ENCODE peak calls at places on chromosomes 13 and 19, in six cellular contexts. One of them, this sample, is unnamed.

GRCh38 chr13:90618133-90618532 is 729.4 kb upstream of the MIR17HG start:
- DNase-seq in transverse colon: no peak
- DNase-seq in SJCRH30: no peak
- DNase-seq in astrocyte: no peak
- DNase-seq in pancreas: no peak
- DNase-seq in ascending aorta: no peak
- DNase-seq in this sample: no peak

GRCh38 chr13:78192721-78193120 is 274.1 kb upstream of the EDNRB start:
- DNase-seq in transverse colon: no peak
- DNase-seq in SJCRH30: no peak
- DNase-seq in astrocyte: peak; percentile 78
- DNase-seq in pancreas: no peak
- DNase-seq in ascending aorta: no peak
- DNase-seq in this sample: no peak

GRCh38 chr13:48492123-48493075 is 40.5 kb downstream of the RCBTB2 start:
- DNase-seq in transverse colon: peak; percentile 69
- DNase-seq in SJCRH30: no peak
- DNase-seq in astrocyte: no peak
- DNase-seq in pancreas: no peak
- DNase-seq in ascending aorta: peak; percentile 78
- DNase-seq in this sample: peak; percentile 94

GRCh38 chr13:45441633-45442032 is 23.1 kb upstream of the COG3 start:
- DNase-seq in transverse colon: no peak
- DNase-seq in SJCRH30: no peak
- DNase-seq in astrocyte: peak; percentile 17
- DNase-seq in pancreas: no peak
- DNase-seq in ascending aorta: peak; percentile 2
- DNase-seq in this sample: no peak

GRCh38 chr13:83449666-83450395 is 432.4 kb downstream of the SLITRK1 start:
- DNase-seq in transverse colon: no peak
- DNase-seq in SJCRH30: no peak
- DNase-seq in astrocyte: peak; percentile 84
- DNase-seq in pancreas: no peak
- DNase-seq in ascending aorta: no peak
- DNase-seq in this sample: no peak

GRCh38 chr19:47779524-47780214 is 1.2 kb downstream of the SELENOW start:
- DNase-seq in transverse colon: peak; percentile 63
- DNase-seq in SJCRH30: no peak
- DNase-seq in astrocyte: no peak
- DNase-seq in pancreas: no peak
- DNase-seq in ascending aorta: peak; percentile 84
- DNase-seq in this sample: peak; percentile 83

GRCh38 chr19:48636859-48637448 is at the start of gene DBP:
- DNase-seq in transverse colon: peak; percentile 62
- DNase-seq in SJCRH30: no peak
- DNase-seq in astrocyte: no peak
- DNase-seq in pancreas: peak; percentile 76
- DNase-seq in ascending aorta: peak; percentile 81
- DNase-seq in this sample: peak; percentile 85

GRCh38 chr19:20278342-20278741 is 111.3 kb downstream of the ZNF486 start:
- DNase-seq in transverse colon: peak; percentile 12
- DNase-seq in SJCRH30: no peak
- DNase-seq in astrocyte: peak; percentile 4
- DNase-seq in pancreas: no peak
- DNase-seq in ascending aorta: no peak
- DNase-seq in this sample: no peak

GRCh38 chr19:54416695-54417491 is 1.6 kb downstream of the TTYH1 start:
- DNase-seq in transverse colon: no peak
- DNase-seq in SJCRH30: no peak
- DNase-seq in astrocyte: no peak
- DNase-seq in pancreas: no peak
- DNase-seq in ascending aorta: no peak
- DNase-seq in this sample: no peak
- H3K4me1 ChIP-seq in transverse colon: no peaks in the 10 kb centered on the region
- H3K4me1 ChIP-seq in SJCRH30: no peaks in the 10 kb centered on the region
- H3K4me1 ChIP-seq in astrocyte: no peaks in the 10 kb centered on the region
- H3K4me1 ChIP-seq in pancreas: no peaks in the 10 kb centered on the region
- H3K4me1 ChIP-seq in ascending aorta: peaks cover 3% of the 10 kb centered on the region
- H3K4me1 ChIP-seq in this sample: no peaks in the 10 kb centered on the region

DNA sequence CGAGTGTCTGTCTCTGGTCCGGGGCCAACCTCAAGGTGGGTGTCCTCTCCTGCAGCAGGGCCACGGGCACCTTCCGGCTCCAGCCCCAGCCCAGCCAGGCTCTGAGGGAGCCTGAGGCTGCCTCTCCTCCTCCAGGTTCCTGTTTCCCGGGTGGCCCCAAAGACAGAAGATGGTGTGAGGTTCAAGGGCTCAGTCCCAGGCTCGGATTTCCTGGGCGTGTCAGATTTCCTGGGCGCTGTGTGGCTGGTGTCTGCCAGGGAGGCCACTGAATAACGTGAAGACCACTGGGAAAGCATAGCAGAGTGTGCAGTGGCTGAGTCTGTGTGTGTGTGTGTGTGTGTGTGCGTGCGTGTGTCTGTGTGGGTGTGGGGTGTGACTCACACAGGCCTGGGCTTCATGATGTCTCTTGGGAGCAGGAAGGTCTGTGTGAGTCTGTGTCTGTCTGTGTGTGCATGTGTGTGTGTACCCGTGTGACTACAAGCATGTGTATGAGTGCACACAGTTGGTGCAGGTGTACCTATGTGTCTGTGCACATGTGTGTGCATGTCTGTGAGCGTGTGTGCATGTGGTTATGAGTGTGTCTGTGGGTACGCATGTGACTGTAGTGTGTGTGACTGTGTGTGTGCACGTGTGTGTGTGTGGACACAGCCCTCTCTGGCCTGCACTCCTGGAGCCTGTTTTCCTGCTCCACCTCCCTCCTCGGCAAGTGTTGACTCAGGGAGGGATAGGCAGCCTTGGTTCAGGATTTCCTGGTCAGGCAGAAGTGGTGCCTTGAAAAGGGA is 28.3 kb downstream of the CEBPA start:
- DNase-seq in transverse colon: peak; percentile 79
- DNase-seq in SJCRH30: peak; percentile 72
- DNase-seq in astrocyte: peak; percentile 87
- DNase-seq in pancreas: no peak
- DNase-seq in ascending aorta: no peak
- DNase-seq in this sample: peak; percentile 47
- H3K27ac ChIP-seq in transverse colon: peak overlapping the region; percentile 81
- H3K27ac ChIP-seq in SJCRH30: no peak overlapping the region
- H3K27ac ChIP-seq in astrocyte: no peak overlapping the region
- H3K27ac ChIP-seq in pancreas: no peak overlapping the region
- H3K27ac ChIP-seq in ascending aorta: no peak overlapping the region
- H3K27ac ChIP-seq in this sample: no peak overlapping the region

DNA sequence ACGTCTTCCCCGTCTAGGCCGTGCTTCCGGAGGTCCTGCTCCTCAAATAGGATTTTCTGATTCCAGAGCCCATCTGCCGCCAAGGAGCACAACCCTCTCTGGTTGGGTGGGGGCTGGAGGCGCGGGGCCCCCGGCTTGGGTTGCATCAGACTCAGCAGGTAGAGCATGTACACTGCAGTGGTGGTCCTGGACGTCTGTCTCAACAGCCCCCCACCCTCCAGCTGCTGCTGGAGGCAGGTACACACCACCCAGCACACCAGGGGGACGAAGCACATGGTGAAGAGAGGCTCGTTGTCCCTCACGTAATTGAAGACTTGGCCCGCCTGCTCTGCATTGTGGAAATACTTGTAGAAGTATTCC is 13.9 kb downstream of the NLRP12 start:
- DNase-seq in transverse colon: no peak
- DNase-seq in SJCRH30: no peak
- DNase-seq in astrocyte: no peak
- DNase-seq in pancreas: no peak
- DNase-seq in ascending aorta: no peak
- DNase-seq in this sample: no peak
- H3K9me3 ChIP-seq in transverse colon: no peaks in the 10 kb centered on the region
- H3K9me3 ChIP-seq in SJCRH30: no peaks in the 10 kb centered on the region
- H3K9me3 ChIP-seq in astrocyte: no peaks in the 10 kb centered on the region
- H3K9me3 ChIP-seq in pancreas: no peaks in the 10 kb centered on the region
- H3K9me3 ChIP-seq in ascending aorta: no peaks in the 10 kb centered on the region
- H3K9me3 ChIP-seq in this sample: no peaks in the 10 kb centered on the region

GRCh38 chr19:10660346-10660745 is 6.2 kb downstream of the ILF3 start:
- DNase-seq in transverse colon: no peak
- DNase-seq in SJCRH30: no peak
- DNase-seq in astrocyte: no peak
- DNase-seq in pancreas: no peak
- DNase-seq in ascending aorta: no peak
- DNase-seq in this sample: no peak

GRCh38 chr19:10667867-10668266 is 13.7 kb downstream of the ILF3 start:
- DNase-seq in transverse colon: no peak
- DNase-seq in SJCRH30: no peak
- DNase-seq in astrocyte: no peak
- DNase-seq in pancreas: no peak
- DNase-seq in ascending aorta: no peak
- DNase-seq in this sample: no peak

GRCh38 chr19:10661946-10662345 is 7.8 kb downstream of the ILF3 start:
- DNase-seq in transverse colon: no peak
- DNase-seq in SJCRH30: no peak
- DNase-seq in astrocyte: no peak
- DNase-seq in pancreas: no peak
- DNase-seq in ascending aorta: no peak
- DNase-seq in this sample: no peak

GRCh38 chr19:10662384-10663251 is 8.5 kb downstream of the ILF3 start:
- DNase-seq in transverse colon: no peak
- DNase-seq in SJCRH30: no peak
- DNase-seq in astrocyte: peak; percentile 76
- DNase-seq in pancreas: no peak
- DNase-seq in ascending aorta: no peak
- DNase-seq in this sample: no peak
- H3K4me1 ChIP-seq in transverse colon: peaks cover 17% of the 10 kb centered on the region
- H3K4me1 ChIP-seq in SJCRH30: peaks cover 2% of the 10 kb centered on the region
- H3K4me1 ChIP-seq in astrocyte: peaks cover 16% of the 10 kb centered on the region
- H3K4me1 ChIP-seq in pancreas: no peaks in the 10 kb centered on the region
- H3K4me1 ChIP-seq in ascending aorta: peaks cover 12% of the 10 kb centered on the region
- H3K4me1 ChIP-seq in this sample: peaks cover 14% of the 10 kb centered on the region

DNA sequence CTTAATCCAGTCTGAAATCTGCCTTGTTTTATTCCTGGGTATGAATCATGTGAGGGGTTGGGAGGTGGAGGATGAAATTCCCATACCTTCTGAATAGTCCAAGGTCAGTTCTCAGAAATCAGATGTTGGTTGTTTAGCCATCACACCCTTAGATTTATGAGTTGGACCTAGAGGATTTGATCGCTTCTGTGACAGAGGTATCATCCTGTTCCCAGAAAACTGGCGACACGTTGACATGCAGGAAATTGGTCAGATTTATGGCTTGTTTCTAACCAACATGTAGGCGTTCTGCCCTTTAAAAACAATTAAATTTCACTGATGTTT is 24.7 kb upstream of the CXCL17 start:
- DNase-seq in transverse colon: peak; percentile 46
- DNase-seq in SJCRH30: no peak
- DNase-seq in astrocyte: no peak
- DNase-seq in pancreas: no peak
- DNase-seq in ascending aorta: no peak
- DNase-seq in this sample: no peak
- H3K27ac ChIP-seq in transverse colon: peak overlapping the region; percentile 66
- H3K27ac ChIP-seq in SJCRH30: no peak overlapping the region
- H3K27ac ChIP-seq in astrocyte: no peak overlapping the region
- H3K27ac ChIP-seq in pancreas: no peak overlapping the region
- H3K27ac ChIP-seq in ascending aorta: no peak overlapping the region
- H3K27ac ChIP-seq in this sample: no peak overlapping the region

DNA sequence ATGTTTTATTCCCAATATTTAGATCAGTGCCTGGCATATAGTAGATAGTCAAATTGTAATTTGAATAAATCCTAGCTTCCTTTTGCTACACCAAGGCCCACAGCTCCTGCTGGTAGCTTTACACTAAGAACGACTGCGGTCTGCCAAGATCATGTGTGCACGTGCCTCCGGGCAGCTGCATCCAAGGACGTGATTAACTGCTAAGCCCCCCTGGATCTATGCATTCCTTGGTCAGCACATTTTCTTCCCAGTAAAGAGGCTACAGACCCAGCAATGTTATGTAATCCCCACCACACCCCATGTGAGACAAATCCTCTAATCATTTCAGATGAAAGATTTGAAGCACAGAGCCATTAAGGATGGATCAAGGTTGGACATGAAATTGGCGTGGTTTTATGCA is 65.1 kb upstream of the PEG3 start:
- DNase-seq in transverse colon: no peak
- DNase-seq in SJCRH30: peak; percentile 96
- DNase-seq in astrocyte: no peak
- DNase-seq in pancreas: no peak
- DNase-seq in ascending aorta: no peak
- DNase-seq in this sample: no peak
- H3K9me3 ChIP-seq in transverse colon: peaks cover 6% of the 10 kb centered on the region
- H3K9me3 ChIP-seq in SJCRH30: no peaks in the 10 kb centered on the region
- H3K9me3 ChIP-seq in astrocyte: peaks cover 8% of the 10 kb centered on the region
- H3K9me3 ChIP-seq in pancreas: no peaks in the 10 kb centered on the region
- H3K9me3 ChIP-seq in ascending aorta: no peaks in the 10 kb centered on the region
- H3K9me3 ChIP-seq in this sample: no peaks in the 10 kb centered on the region

GRCh38 chr13:113835461-113836274 is 28.2 kb downstream of the GAS6 start:
- DNase-seq in transverse colon: no peak
- DNase-seq in SJCRH30: peak; percentile 52
- DNase-seq in astrocyte: peak; percentile 55
- DNase-seq in pancreas: no peak
- DNase-seq in ascending aorta: no peak
- DNase-seq in this sample: peak; percentile 48
- H3K4me1 ChIP-seq in transverse colon: peaks cover 39% of the 10 kb centered on the region
- H3K4me1 ChIP-seq in SJCRH30: peaks cover 7% of the 10 kb centered on the region
- H3K4me1 ChIP-seq in astrocyte: peaks cover 37% of the 10 kb centered on the region
- H3K4me1 ChIP-seq in pancreas: peaks cover 12% of the 10 kb centered on the region
- H3K4me1 ChIP-seq in ascending aorta: peaks cover 40% of the 10 kb centered on the region
- H3K4me1 ChIP-seq in this sample: peaks cover 18% of the 10 kb centered on the region

GRCh38 chr19:39146686-39147450 is 21.3 kb downstream of the PAK4 start:
- DNase-seq in transverse colon: no peak
- DNase-seq in SJCRH30: no peak
- DNase-seq in astrocyte: no peak
- DNase-seq in pancreas: no peak
- DNase-seq in ascending aorta: no peak
- DNase-seq in this sample: no peak

GRCh38 chr19:39146091-39146490 is 20.5 kb downstream of the PAK4 start:
- DNase-seq in transverse colon: no peak
- DNase-seq in SJCRH30: no peak
- DNase-seq in astrocyte: no peak
- DNase-seq in pancreas: no peak
- DNase-seq in ascending aorta: no peak
- DNase-seq in this sample: no peak

GRCh38 chr19:39145180-39145953 is 19.8 kb downstream of the PAK4 start:
- DNase-seq in transverse colon: peak; percentile 45
- DNase-seq in SJCRH30: no peak
- DNase-seq in astrocyte: no peak
- DNase-seq in pancreas: no peak
- DNase-seq in ascending aorta: no peak
- DNase-seq in this sample: peak; percentile 41

GRCh38 chr19:39142655-39143054 is 17.1 kb downstream of the PAK4 start:
- DNase-seq in transverse colon: no peak
- DNase-seq in SJCRH30: no peak
- DNase-seq in astrocyte: no peak
- DNase-seq in pancreas: no peak
- DNase-seq in ascending aorta: no peak
- DNase-seq in this sample: no peak

GRCh38 chr19:39144487-39145071 is 19.0 kb downstream of the PAK4 start:
- DNase-seq in transverse colon: no peak
- DNase-seq in SJCRH30: peak; percentile 34
- DNase-seq in astrocyte: peak; percentile 36
- DNase-seq in pancreas: no peak
- DNase-seq in ascending aorta: no peak
- DNase-seq in this sample: no peak
- H3K27ac ChIP-seq in transverse colon: peak overlapping the region; percentile 86
- H3K27ac ChIP-seq in SJCRH30: no peak overlapping the region
- H3K27ac ChIP-seq in astrocyte: no peak overlapping the region
- H3K27ac ChIP-seq in pancreas: peak overlapping the region; percentile 72
- H3K27ac ChIP-seq in ascending aorta: peak overlapping the region; percentile 78
- H3K27ac ChIP-seq in this sample: peak overlapping the region; percentile 32